ENCODE peak calls at places on chromosome 22, in four cellular contexts. One of them, this sample, is unnamed.

GRCh38 chr22:31812977-31813605 is 59.3 kb downstream of the DEPDC5 start:
- DNase-seq in HepG2: peak
- DNase-seq in GM12878: no peak
- DNase-seq in K562: no peak
- DNase-seq in this sample: no peak

GRCh38 chr22:20563464-20563906 is 56.1 kb downstream of the MED15 start:
- DNase-seq in HepG2: no peak
- DNase-seq in GM12878: no peak
- DNase-seq in K562: no peak
- DNase-seq in this sample: no peak

GRCh38 chr22:28904211-28904808 is 20.9 kb downstream of the ZNRF3 start:
- DNase-seq in HepG2: no peak
- DNase-seq in GM12878: no peak
- DNase-seq in K562: no peak
- DNase-seq in this sample: no peak

GRCh38 chr22:27642104-27642800 is 159.3 kb downstream of the MN1 start:
- DNase-seq in HepG2: peak
- DNase-seq in GM12878: no peak
- DNase-seq in K562: peak
- DNase-seq in this sample: no peak

GRCh38 chr22:31496735-31497146 is 405 bp downstream of the SFI1 start:
- DNase-seq in HepG2: no peak
- DNase-seq in GM12878: no peak
- DNase-seq in K562: no peak
- DNase-seq in this sample: peak

GRCh38 chr22:37174964-37175363 is 13.1 kb downstream of the C1QTNF6 start:
- DNase-seq in HepG2: no peak
- DNase-seq in GM12878: no peak
- DNase-seq in K562: no peak
- DNase-seq in this sample: no peak

GRCh38 chr22:38823637-38824036 is 20.2 kb downstream of the NPTXR start:
- DNase-seq in HepG2: no peak
- DNase-seq in GM12878: no peak
- DNase-seq in K562: no peak
- DNase-seq in this sample: no peak

GRCh38 chr22:46547883-46548244 is 10.4 kb upstream of the CELSR1 start:
- DNase-seq in HepG2: peak
- DNase-seq in GM12878: no peak
- DNase-seq in K562: no peak
- DNase-seq in this sample: no peak

GRCh38 chr22:30402036-30402759 is 5.4 kb downstream of the SEC14L2 start:
- DNase-seq in HepG2: no peak
- DNase-seq in GM12878: no peak
- DNase-seq in K562: peak
- DNase-seq in this sample: no peak

GRCh38 chr22:21902296-21903087 is 35.0 kb upstream of the MAPK1 start:
- DNase-seq in HepG2: peak
- DNase-seq in GM12878: peak
- DNase-seq in K562: no peak
- DNase-seq in this sample: no peak

GRCh38 chr22:22058649-22059475 is 76.3 kb upstream of the TOP3B start:
- DNase-seq in HepG2: no peak
- DNase-seq in GM12878: no peak
- DNase-seq in K562: no peak
- DNase-seq in this sample: no peak

GRCh38 chr22:43985532-43985931 is 30.3 kb downstream of the SAMM50 start:
- DNase-seq in HepG2: no peak
- DNase-seq in GM12878: no peak
- DNase-seq in K562: peak
- DNase-seq in this sample: no peak

GRCh38 chr22:17873116-17873515 is 98.8 kb upstream of the BID start:
- DNase-seq in HepG2: no peak
- DNase-seq in GM12878: no peak
- DNase-seq in K562: no peak
- DNase-seq in this sample: no peak

GRCh38 chr22:17872491-17872890 is 98.2 kb upstream of the BID start:
- DNase-seq in HepG2: no peak
- DNase-seq in GM12878: no peak
- DNase-seq in K562: peak
- DNase-seq in this sample: no peak

GRCh38 chr22:17870408-17870807 is 96.1 kb upstream of the BID start:
- DNase-seq in HepG2: no peak
- DNase-seq in GM12878: no peak
- DNase-seq in K562: no peak
- DNase-seq in this sample: no peak

GRCh38 chr22:17873804-17874203 is 99.5 kb upstream of the BID start:
- DNase-seq in HepG2: no peak
- DNase-seq in GM12878: no peak
- DNase-seq in K562: no peak
- DNase-seq in this sample: no peak

GRCh38 chr22:17871726-17872458 is 97.6 kb upstream of the BID start:
- DNase-seq in HepG2: no peak
- DNase-seq in GM12878: no peak
- DNase-seq in K562: no peak
- DNase-seq in this sample: no peak
- TF ChIP-seq FOXK2 in HepG2: no peak
- TF ChIP-seq FOXK2 in GM12878: no peak
- TF ChIP-seq FOXK2 in K562: no peak
- TF ChIP-seq FOXK2 in this sample: no peak

GRCh38 chr22:25347752-25348102 is 128.3 kb downstream of the CRYBB2 start:
- DNase-seq in HepG2: no peak
- DNase-seq in GM12878: no peak
- DNase-seq in K562: no peak
- DNase-seq in this sample: no peak

GRCh38 chr22:25346859-25347751 is 127.7 kb downstream of the CRYBB2 start:
- DNase-seq in HepG2: no peak
- DNase-seq in GM12878: no peak
- DNase-seq in K562: no peak
- DNase-seq in this sample: no peak

GRCh38 chr22:25350551-25350971 is 131.1 kb downstream of the CRYBB2 start:
- DNase-seq in HepG2: no peak
- DNase-seq in GM12878: no peak
- DNase-seq in K562: no peak
- DNase-seq in this sample: no peak

GRCh38 chr22:25351631-25352293 is 132.3 kb downstream of the CRYBB2 start:
- DNase-seq in HepG2: no peak
- DNase-seq in GM12878: no peak
- DNase-seq in K562: no peak
- DNase-seq in this sample: no peak

GRCh38 chr22:25348391-25348790 is 129.0 kb downstream of the CRYBB2 start:
- DNase-seq in HepG2: no peak
- DNase-seq in GM12878: no peak
- DNase-seq in K562: no peak
- DNase-seq in this sample: no peak
- TF ChIP-seq FOXK2 in HepG2: no peak
- TF ChIP-seq FOXK2 in GM12878: no peak
- TF ChIP-seq FOXK2 in K562: no peak
- TF ChIP-seq FOXK2 in this sample: no peak

DNA sequence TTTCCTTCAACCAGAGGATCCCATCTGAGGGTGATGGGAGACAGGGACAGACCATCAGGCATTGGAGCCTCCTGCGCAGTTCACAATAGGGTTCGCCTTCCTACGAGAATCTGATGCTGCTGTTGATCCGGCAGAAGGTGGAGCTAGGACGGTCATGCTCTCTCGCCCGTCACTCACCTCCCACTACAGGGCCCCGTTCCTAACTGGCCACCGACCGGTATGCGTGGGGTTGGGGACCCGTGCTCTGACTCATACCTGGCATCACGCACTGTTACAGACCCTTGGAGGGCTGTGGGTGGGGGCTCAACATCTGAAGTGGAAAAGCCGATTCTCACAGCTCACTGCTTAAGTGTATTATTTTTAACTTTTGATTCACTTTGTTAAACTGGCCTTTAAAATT is 402.3 kb downstream of the BRD1 start:
- DNase-seq in HepG2: no peak
- DNase-seq in GM12878: no peak
- DNase-seq in K562: no peak
- DNase-seq in this sample: no peak
- TF ChIP-seq FOXK2 in HepG2: no peak
- TF ChIP-seq FOXK2 in GM12878: no peak
- TF ChIP-seq FOXK2 in K562: no peak
- TF ChIP-seq FOXK2 in this sample: no peak

GRCh38 chr22:49826603-49827306 is 918 bp downstream of the BRD1 start:
- DNase-seq in HepG2: no peak
- DNase-seq in GM12878: no peak
- DNase-seq in K562: peak
- DNase-seq in this sample: peak

GRCh38 chr22:49824936-49825335 is 2.7 kb downstream of the BRD1 start:
- DNase-seq in HepG2: no peak
- DNase-seq in GM12878: no peak
- DNase-seq in K562: no peak
- DNase-seq in this sample: no peak

GRCh38 chr22:49827307-49827852 is 293 bp downstream of the BRD1 start:
- DNase-seq in HepG2: no peak
- DNase-seq in GM12878: no peak
- DNase-seq in K562: peak
- DNase-seq in this sample: peak

GRCh38 chr22:49825436-49825835 is 2.2 kb downstream of the BRD1 start:
- DNase-seq in HepG2: peak
- DNase-seq in GM12878: no peak
- DNase-seq in K562: no peak
- DNase-seq in this sample: no peak

DNA sequence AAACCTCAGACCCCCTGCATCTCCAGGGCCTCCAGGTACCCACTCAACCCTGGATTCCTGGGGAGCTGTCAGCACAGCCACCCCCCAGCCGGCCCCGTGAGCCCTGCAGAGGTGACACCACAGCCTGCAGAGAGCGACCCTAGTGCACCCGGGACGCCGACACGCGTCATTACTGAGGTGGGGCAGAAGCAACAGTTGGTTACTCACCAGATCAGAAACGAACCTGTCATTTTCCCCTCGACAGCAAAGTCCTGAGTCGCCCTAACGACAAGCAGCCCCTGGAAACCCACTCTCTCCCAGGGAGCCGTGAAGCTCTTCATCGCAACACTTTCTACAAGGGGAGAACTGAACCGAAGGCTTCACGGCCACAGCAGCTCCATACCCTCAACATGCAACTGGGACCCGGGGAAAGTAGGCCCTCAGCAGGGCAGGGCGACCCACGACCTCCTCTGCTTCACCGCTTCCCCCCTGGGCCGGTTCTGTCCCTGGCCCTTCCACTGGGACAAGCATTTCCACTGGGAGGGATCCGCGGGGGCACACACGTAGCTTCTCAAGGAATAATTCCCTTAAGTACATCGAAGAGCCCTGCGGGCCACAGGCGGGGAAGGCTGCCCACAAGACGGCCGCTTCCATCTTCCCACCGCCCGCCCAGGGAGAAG is 1.6 kb downstream of the BRD1 start:
- DNase-seq in HepG2: peak
- DNase-seq in GM12878: no peak
- DNase-seq in K562: no peak
- DNase-seq in this sample: no peak
- TF ChIP-seq FOXK2 in HepG2: no peak
- TF ChIP-seq FOXK2 in GM12878: no peak
- TF ChIP-seq FOXK2 in K562: no peak
- TF ChIP-seq FOXK2 in this sample: no peak

DNA sequence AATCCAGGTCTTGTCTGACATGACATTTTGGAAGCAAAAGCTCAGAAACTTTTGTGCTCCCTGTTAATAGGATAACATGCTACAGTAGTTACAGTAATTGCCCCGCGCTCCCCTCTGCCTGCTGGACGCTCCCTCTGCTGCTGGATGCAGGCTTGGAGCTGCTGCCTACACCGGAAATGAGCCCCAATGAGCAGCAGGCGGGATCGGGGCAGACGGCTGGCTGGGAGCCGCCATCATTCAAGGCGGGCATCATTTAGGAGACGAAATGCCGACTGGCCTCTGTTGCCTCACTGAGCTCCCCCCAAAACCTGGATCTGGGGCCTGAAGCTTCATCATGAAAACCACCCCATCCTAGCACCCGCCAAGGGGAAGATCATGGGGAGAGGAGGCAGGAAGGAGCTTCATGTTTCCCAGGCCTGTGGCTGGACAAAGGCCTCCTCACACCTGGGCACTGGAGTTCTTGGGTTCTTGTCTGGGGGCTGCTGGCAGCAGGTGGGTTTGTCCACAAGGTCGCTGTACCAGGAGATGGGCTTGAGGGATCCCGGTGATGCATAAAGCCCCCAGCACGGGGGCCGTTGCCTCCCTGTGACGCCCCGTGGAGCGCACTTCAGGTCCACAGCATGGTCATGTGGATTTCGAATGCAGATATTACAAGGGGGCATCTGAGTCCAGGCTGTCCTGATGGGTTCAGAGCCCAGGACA is 664.3 kb downstream of the BRD1 start:
- DNase-seq in HepG2: no peak
- DNase-seq in GM12878: no peak
- DNase-seq in K562: no peak
- DNase-seq in this sample: no peak
- TF ChIP-seq FOXK2 in HepG2: no peak
- TF ChIP-seq FOXK2 in GM12878: no peak
- TF ChIP-seq FOXK2 in K562: no peak
- TF ChIP-seq FOXK2 in this sample: no peak

DNA sequence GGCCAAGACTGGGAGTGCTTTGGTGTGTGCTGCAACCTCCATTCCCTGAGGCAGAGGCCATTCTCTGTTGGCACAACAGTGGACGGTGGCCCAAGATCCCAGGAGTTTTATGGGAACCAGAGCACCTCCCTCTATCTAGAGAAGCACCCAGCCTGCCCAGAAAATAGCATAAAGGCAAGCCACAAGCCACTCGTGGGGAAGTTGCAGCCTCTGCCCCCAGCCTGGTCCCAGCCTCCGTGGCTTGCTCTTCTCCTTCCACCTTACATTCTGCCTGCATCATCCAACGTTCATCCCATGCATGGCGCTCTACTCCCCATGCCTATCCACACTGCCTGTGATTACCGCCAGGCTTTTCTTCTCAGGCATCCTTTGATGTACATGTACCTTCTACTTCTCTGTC is 15.8 kb downstream of the IL17RA start:
- DNase-seq in HepG2: no peak
- DNase-seq in GM12878: no peak
- DNase-seq in K562: no peak
- DNase-seq in this sample: no peak
- TF ChIP-seq FOXK2 in HepG2: no peak
- TF ChIP-seq FOXK2 in GM12878: no peak
- TF ChIP-seq FOXK2 in K562: no peak
- TF ChIP-seq FOXK2 in this sample: no peak

DNA sequence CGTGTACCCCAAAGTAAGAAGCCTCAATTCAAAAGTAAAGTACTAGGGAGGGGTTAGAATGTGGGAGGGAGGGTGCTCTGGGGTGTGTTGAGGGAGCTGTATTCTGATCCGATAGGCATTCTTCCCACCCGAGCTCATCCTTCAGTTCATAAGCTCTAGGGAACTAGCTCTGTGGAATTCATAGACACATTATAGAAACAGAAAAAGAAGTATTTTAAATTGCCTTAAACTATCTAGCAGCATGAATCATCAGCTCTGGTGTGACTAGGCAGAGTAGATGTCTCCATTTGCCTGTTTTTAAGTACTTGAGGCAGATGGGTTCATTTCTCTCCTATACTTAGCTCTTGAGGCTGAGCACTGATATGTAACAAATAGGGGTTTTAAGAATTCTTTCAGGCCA is 7.3 kb upstream of the SGSM3 start:
- DNase-seq in HepG2: no peak
- DNase-seq in GM12878: no peak
- DNase-seq in K562: no peak
- DNase-seq in this sample: no peak
- TF ChIP-seq FOXK2 in HepG2: no peak
- TF ChIP-seq FOXK2 in GM12878: no peak
- TF ChIP-seq FOXK2 in K562: no peak
- TF ChIP-seq FOXK2 in this sample: no peak